ENCODE peak calls at places on chromosomes 3 and 15, in five cellular contexts. Y is Caco-2, T is A549, P is tibial nerve, I is adrenal gland. Z is an unnamed sample.

GRCh38 chr3:122310361-122310760 is 14.7 kb upstream of the CSTA start:
- DNase-seq in Y (no peak), T (no peak), P (no peak), I (no peak), Z (no peak)

GRCh38 chr3:40504636-40505430 is 1.0 kb upstream of the ZNF620 start:
- DNase-seq in Y (no peak), T (peak; percentile 58), P (peak; percentile 20), I (peak; percentile 88), Z (peak; percentile 85)

GRCh38 chr3:47005212-47006144 is 26.0 kb downstream of the NBEAL2 start:
- DNase-seq in Y (no peak), T (no peak), P (no peak), I (no peak), Z (no peak)

GRCh38 chr15:42404461-42405235 is 45.3 kb downstream of the CAPN3 start:
- DNase-seq in Y (no peak), T (no peak), P (no peak), I (peak; percentile 33), Z (no peak)

GRCh38 chr3:36175916-36176461 is 204.3 kb upstream of the STAC start:
- DNase-seq in Y (no peak), T (no peak), P (no peak), I (no peak), Z (no peak)

GRCh38 chr15:92693922-92694331 is 38.4 kb upstream of the FAM174B start:
- DNase-seq in Y (peak; percentile 71), T (peak; percentile 72), P (no peak), I (no peak), Z (no peak)

GRCh38 chr3:144636833-144637232 is 665.2 kb downstream of the DIPK2A start:
- DNase-seq in Y (peak; percentile 73), T (peak; percentile 40), P (no peak), I (no peak), Z (no peak)

GRCh38 chr3:184377882-184378445 is at the start of gene THPO:
- DNase-seq in Y (no peak), T (no peak), P (no peak), I (peak; percentile 85), Z (no peak)

GRCh38 chr15:71203573-71204444 is 88.5 kb downstream of the THSD4 start:
- DNase-seq in Y (no peak), T (no peak), P (no peak), I (no peak), Z (no peak)

GRCh38 chr3:50292159-50292923 is at the start of gene IFRD2:
- DNase-seq in Y (peak; percentile 98), T (peak; percentile 97), P (peak; percentile 91), I (peak; percentile 98), Z (peak; percentile 90)
- TF ChIP-seq CTCF in Y (no peak), T (no peak), P (no peak), I (no peak), Z (no peak)

DNA sequence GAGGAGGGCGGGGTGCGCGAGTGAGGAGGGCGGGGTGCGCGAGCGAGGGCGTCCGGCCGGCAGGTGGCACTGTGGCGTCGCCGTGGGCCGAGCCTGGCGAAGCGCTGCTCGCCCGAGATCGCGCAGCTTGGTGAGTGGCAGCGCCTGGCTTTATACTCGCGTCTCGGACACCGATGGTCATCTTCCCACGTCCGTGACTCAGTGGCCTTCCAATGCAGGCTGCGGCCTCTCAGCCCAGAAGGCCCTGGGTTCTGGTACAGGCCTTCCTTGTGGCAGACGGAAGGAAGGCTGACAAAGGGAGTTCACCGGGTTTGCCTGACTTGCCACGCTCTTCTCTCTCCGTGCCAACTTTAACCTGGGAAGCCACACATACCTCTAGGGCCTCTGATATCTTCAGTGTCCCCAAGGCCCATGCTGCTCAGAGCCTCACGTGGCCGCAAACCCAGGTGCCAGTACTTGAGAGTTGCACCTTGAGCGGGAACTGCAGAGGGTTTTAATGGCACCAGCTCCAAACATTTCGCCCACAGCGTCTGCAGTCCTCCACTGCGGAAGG is 195.3 kb upstream of the LYSMD4 start:
- DNase-seq in Y (peak; percentile 55), T (peak; percentile 79), P (peak; percentile 74), I (peak; percentile 83), Z (peak; percentile 83)
- TF ChIP-seq CTCF in Y (peak; percentile 24), T (peak; percentile 64), P (peak; percentile 77), I (peak; percentile 80), Z (peak; percentile 68)

GRCh38 chr3:124246949-124247348 is 255.0 kb upstream of the ROPN1 start:
- DNase-seq in Y (no peak), T (peak; percentile 52), P (no peak), I (no peak), Z (no peak)
- TF ChIP-seq CTCF in Y (peak; percentile 38), T (peak; percentile 44), P (no peak), I (peak; percentile 21), Z (peak; percentile 53)

DNA sequence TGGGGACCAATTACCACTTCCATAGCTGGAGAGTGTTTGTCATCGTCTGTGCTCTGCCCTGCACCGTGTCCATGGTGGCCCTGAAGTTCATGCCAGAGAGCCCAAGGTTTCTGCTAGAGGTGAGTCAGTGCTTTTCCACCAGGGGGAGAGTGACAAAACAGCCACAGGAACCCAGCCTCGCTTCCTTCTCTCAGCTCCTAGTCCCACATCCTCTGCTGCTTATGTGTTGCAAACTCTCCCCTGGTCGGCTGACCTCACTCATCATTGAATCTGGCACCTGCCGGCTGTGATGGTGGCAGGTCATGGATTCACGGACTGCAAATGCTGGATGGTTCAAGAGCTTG is 158.4 kb downstream of the SV2B start:
- DNase-seq in Y (no peak), T (peak; percentile 16), P (no peak), I (peak; percentile 87), Z (no peak)
- TF ChIP-seq CTCF in Y (no peak), T (no peak), P (no peak), I (peak; percentile 33), Z (no peak)

GRCh38 chr3:157906627-157907026 is 199.6 kb downstream of the SHOX2 start:
- DNase-seq in Y (no peak), T (peak; percentile 4), P (no peak), I (no peak), Z (no peak)
- TF ChIP-seq CTCF in Y (no peak), T (no peak), P (no peak), I (no peak), Z (no peak)

DNA sequence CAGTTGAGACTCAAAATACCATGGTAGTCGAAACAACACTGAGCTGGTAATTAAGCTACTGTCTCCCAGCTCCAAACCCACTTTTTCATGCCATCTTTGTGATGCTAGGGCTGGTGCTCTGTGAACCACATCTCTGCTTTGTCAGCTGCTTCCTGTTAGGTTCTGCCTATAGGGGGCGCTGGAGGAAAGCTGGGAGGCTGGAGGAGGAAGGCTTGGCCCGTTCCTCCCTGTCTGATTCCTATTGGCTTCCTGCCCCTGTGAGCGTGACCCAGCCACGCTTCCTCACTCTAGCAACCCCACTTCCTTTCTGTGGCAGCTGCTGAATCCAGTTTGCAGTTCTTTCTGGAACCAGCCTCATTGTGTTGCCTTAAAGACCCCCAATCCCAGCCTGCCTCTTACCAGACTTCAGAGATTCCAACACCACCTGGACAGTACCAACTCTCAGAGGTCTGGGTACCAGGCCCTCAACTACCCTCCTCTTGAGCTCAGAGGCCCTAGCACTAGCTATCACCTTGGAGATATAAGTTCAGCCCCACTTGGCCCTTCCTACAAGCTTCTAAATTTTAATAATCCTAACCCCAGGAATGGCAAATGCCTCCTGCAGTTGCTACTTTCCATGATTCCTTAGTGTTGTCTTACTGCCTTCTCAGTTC is 120.9 kb downstream of the ERC2 start:
- DNase-seq in Y (no peak), T (peak; percentile 14), P (peak; percentile 8), I (peak; percentile 9), Z (no peak)
- TF ChIP-seq CTCF in Y (no peak), T (peak; percentile 8), P (no peak), I (peak; percentile 19), Z (no peak)

DNA sequence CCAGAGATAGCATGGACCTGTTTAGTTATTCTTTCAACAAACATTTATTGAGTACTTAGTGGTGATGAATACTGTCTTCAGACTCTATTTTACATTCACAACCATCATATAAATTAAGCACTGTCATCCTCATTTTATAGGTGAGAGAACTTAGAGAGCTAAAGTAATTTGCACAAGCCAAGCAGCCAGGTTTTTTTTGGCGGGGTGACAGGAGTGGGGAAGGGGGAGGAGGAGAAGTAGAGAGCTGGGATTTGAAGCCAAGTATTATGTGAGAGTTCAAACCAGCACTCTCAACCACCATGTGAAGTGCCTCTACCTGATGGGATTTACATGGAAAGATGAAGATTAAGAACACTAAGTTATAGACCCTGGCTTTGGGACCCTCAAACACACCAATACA is 547.4 kb upstream of the IL12A start:
- DNase-seq in Y (no peak), T (no peak), P (no peak), I (no peak), Z (no peak)
- TF ChIP-seq CTCF in Y (no peak), T (no peak), P (no peak), I (no peak), Z (no peak)